ENCODE peak calls at places on chromosomes 12 and 14, in ten cellular contexts. One of them, this sample, is unnamed.

GRCh38 chr14:59358774-59359173 is 106.4 kb downstream of the GPR135 start:
- DNase-seq in naive thymus-derived CD4-positive, alpha-beta T cell: no peak
- DNase-seq in H1: no peak
- DNase-seq in heart right ventricle: no peak
- DNase-seq in Peyer's patch: no peak
- DNase-seq in psoas muscle: no peak
- DNase-seq in body of pancreas: no peak
- DNase-seq in suprapubic skin: no peak
- DNase-seq in mammary epithelial cell: no peak
- DNase-seq in Caco-2: no peak
- DNase-seq in this sample: no peak

GRCh38 chr12:101777978-101778377 is 38.7 kb upstream of the SYCP3 start:
- DNase-seq in suprapubic skin: no peak
- DNase-seq in psoas muscle: no peak
- DNase-seq in body of pancreas: no peak
- DNase-seq in heart right ventricle: peak; percentile 15
- DNase-seq in Peyer's patch: no peak
- DNase-seq in naive thymus-derived CD4-positive, alpha-beta T cell: no peak
- DNase-seq in mammary epithelial cell: no peak
- DNase-seq in H1: no peak
- DNase-seq in Caco-2: no peak
- DNase-seq in this sample: no peak

GRCh38 chr14:64232095-64232830 is 61.9 kb downstream of the ESR2 start:
- DNase-seq in mammary epithelial cell: peak; percentile 52
- DNase-seq in heart right ventricle: no peak
- DNase-seq in naive thymus-derived CD4-positive, alpha-beta T cell: no peak
- DNase-seq in psoas muscle: peak; percentile 55
- DNase-seq in Peyer's patch: no peak
- DNase-seq in Caco-2: no peak
- DNase-seq in body of pancreas: no peak
- DNase-seq in H1: no peak
- DNase-seq in suprapubic skin: no peak
- DNase-seq in this sample: no peak

GRCh38 chr12:52321433-52321832 is 235 bp upstream of the KRT83 start:
- DNase-seq in body of pancreas: no peak
- DNase-seq in H1: no peak
- DNase-seq in mammary epithelial cell: no peak
- DNase-seq in suprapubic skin: peak; percentile 55
- DNase-seq in psoas muscle: no peak
- DNase-seq in Caco-2: no peak
- DNase-seq in naive thymus-derived CD4-positive, alpha-beta T cell: no peak
- DNase-seq in Peyer's patch: peak; percentile 32
- DNase-seq in heart right ventricle: no peak
- DNase-seq in this sample: no peak

GRCh38 chr14:80942158-80942738 is 710 bp upstream of the CEP128 start:
- DNase-seq in Caco-2: no peak
- DNase-seq in H1: no peak
- DNase-seq in psoas muscle: no peak
- DNase-seq in mammary epithelial cell: peak; percentile 44
- DNase-seq in Peyer's patch: no peak
- DNase-seq in heart right ventricle: no peak
- DNase-seq in suprapubic skin: no peak
- DNase-seq in naive thymus-derived CD4-positive, alpha-beta T cell: no peak
- DNase-seq in body of pancreas: no peak
- DNase-seq in this sample: no peak

GRCh38 chr12:6341439-6342139 is at the start of gene TNFRSF1A:
- DNase-seq in body of pancreas: peak; percentile 87
- DNase-seq in Peyer's patch: peak; percentile 85
- DNase-seq in Caco-2: peak; percentile 82
- DNase-seq in naive thymus-derived CD4-positive, alpha-beta T cell: peak; percentile 53
- DNase-seq in psoas muscle: peak; percentile 73
- DNase-seq in mammary epithelial cell: peak; percentile 74
- DNase-seq in heart right ventricle: peak; percentile 86
- DNase-seq in suprapubic skin: no peak
- DNase-seq in H1: no peak
- DNase-seq in this sample: no peak

GRCh38 chr14:85124896-85125295 is 405.0 kb upstream of the FLRT2 start:
- DNase-seq in Peyer's patch: no peak
- DNase-seq in Caco-2: no peak
- DNase-seq in H1: no peak
- DNase-seq in psoas muscle: no peak
- DNase-seq in mammary epithelial cell: no peak
- DNase-seq in suprapubic skin: no peak
- DNase-seq in heart right ventricle: no peak
- DNase-seq in body of pancreas: no peak
- DNase-seq in naive thymus-derived CD4-positive, alpha-beta T cell: no peak
- DNase-seq in this sample: no peak

GRCh38 chr12:18690653-18691052 is 47.2 kb downstream of the PLCZ1 start:
- DNase-seq in psoas muscle: no peak
- DNase-seq in body of pancreas: no peak
- DNase-seq in heart right ventricle: no peak
- DNase-seq in naive thymus-derived CD4-positive, alpha-beta T cell: no peak
- DNase-seq in Caco-2: no peak
- DNase-seq in Peyer's patch: no peak
- DNase-seq in H1: no peak
- DNase-seq in mammary epithelial cell: peak; percentile 99
- DNase-seq in suprapubic skin: no peak
- DNase-seq in this sample: no peak

GRCh38 chr14:93648440-93649168 is 139.7 kb downstream of the PRIMA1 start:
- DNase-seq in H1: no peak
- DNase-seq in Peyer's patch: no peak
- DNase-seq in suprapubic skin: no peak
- DNase-seq in psoas muscle: no peak
- DNase-seq in heart right ventricle: no peak
- DNase-seq in Caco-2: peak; percentile 39
- DNase-seq in naive thymus-derived CD4-positive, alpha-beta T cell: no peak
- DNase-seq in mammary epithelial cell: peak; percentile 23
- DNase-seq in body of pancreas: no peak
- DNase-seq in this sample: no peak

GRCh38 chr14:104247336-104248202 is 109.2 kb downstream of the KIF26A start:
- DNase-seq in body of pancreas: no peak
- DNase-seq in naive thymus-derived CD4-positive, alpha-beta T cell: no peak
- DNase-seq in suprapubic skin: peak; percentile 50
- DNase-seq in Caco-2: no peak
- DNase-seq in Peyer's patch: peak; percentile 18
- DNase-seq in mammary epithelial cell: no peak
- DNase-seq in psoas muscle: no peak
- DNase-seq in heart right ventricle: no peak
- DNase-seq in H1: no peak
- DNase-seq in this sample: no peak
- H3K4me1 ChIP-seq in body of pancreas: no peaks in the 10 kb centered on the region
- H3K4me1 ChIP-seq in naive thymus-derived CD4-positive, alpha-beta T cell: no peaks in the 10 kb centered on the region
- H3K4me1 ChIP-seq in suprapubic skin: no peaks in the 10 kb centered on the region
- H3K4me1 ChIP-seq in Caco-2: no peaks in the 10 kb centered on the region
- H3K4me1 ChIP-seq in Peyer's patch: no peaks in the 10 kb centered on the region
- H3K4me1 ChIP-seq in mammary epithelial cell: no peaks in the 10 kb centered on the region
- H3K4me1 ChIP-seq in psoas muscle: no peaks in the 10 kb centered on the region
- H3K4me1 ChIP-seq in heart right ventricle: no peaks in the 10 kb centered on the region
- H3K4me1 ChIP-seq in H1: no peaks in the 10 kb centered on the region
- H3K4me1 ChIP-seq in this sample: no peaks in the 10 kb centered on the region

GRCh38 chr14:103155013-103155412 is 31.8 kb downstream of the TNFAIP2 start:
- DNase-seq in Caco-2: peak; percentile 53
- DNase-seq in naive thymus-derived CD4-positive, alpha-beta T cell: no peak
- DNase-seq in H1: no peak
- DNase-seq in heart right ventricle: peak; percentile 80
- DNase-seq in mammary epithelial cell: peak; percentile 58
- DNase-seq in psoas muscle: peak; percentile 86
- DNase-seq in body of pancreas: peak; percentile 45
- DNase-seq in Peyer's patch: peak; percentile 79
- DNase-seq in suprapubic skin: peak; percentile 87
- DNase-seq in this sample: no peak

GRCh38 chr14:103156733-103157411 is 33.6 kb downstream of the TNFAIP2 start:
- DNase-seq in suprapubic skin: no peak
- DNase-seq in heart right ventricle: no peak
- DNase-seq in body of pancreas: no peak
- DNase-seq in psoas muscle: no peak
- DNase-seq in naive thymus-derived CD4-positive, alpha-beta T cell: no peak
- DNase-seq in Caco-2: no peak
- DNase-seq in H1: no peak
- DNase-seq in Peyer's patch: peak; percentile 39
- DNase-seq in mammary epithelial cell: no peak
- DNase-seq in this sample: no peak

GRCh38 chr14:103157969-103158368 is 34.7 kb downstream of the TNFAIP2 start:
- DNase-seq in naive thymus-derived CD4-positive, alpha-beta T cell: no peak
- DNase-seq in H1: no peak
- DNase-seq in psoas muscle: no peak
- DNase-seq in mammary epithelial cell: no peak
- DNase-seq in heart right ventricle: no peak
- DNase-seq in Caco-2: no peak
- DNase-seq in body of pancreas: no peak
- DNase-seq in Peyer's patch: peak; percentile 30
- DNase-seq in suprapubic skin: no peak
- DNase-seq in this sample: no peak

GRCh38 chr14:103158688-103159087 is 35.4 kb downstream of the TNFAIP2 start:
- DNase-seq in naive thymus-derived CD4-positive, alpha-beta T cell: no peak
- DNase-seq in body of pancreas: no peak
- DNase-seq in suprapubic skin: no peak
- DNase-seq in Caco-2: peak; percentile 87
- DNase-seq in Peyer's patch: no peak
- DNase-seq in heart right ventricle: no peak
- DNase-seq in H1: no peak
- DNase-seq in mammary epithelial cell: no peak
- DNase-seq in psoas muscle: no peak
- DNase-seq in this sample: no peak

GRCh38 chr14:103155826-103156394 is 32.6 kb downstream of the TNFAIP2 start:
- DNase-seq in Caco-2: no peak
- DNase-seq in suprapubic skin: no peak
- DNase-seq in Peyer's patch: no peak
- DNase-seq in H1: no peak
- DNase-seq in body of pancreas: no peak
- DNase-seq in naive thymus-derived CD4-positive, alpha-beta T cell: no peak
- DNase-seq in psoas muscle: no peak
- DNase-seq in mammary epithelial cell: no peak
- DNase-seq in heart right ventricle: no peak
- DNase-seq in this sample: no peak
- H3K4me1 ChIP-seq in Caco-2: peaks cover 24% of the 10 kb centered on the region
- H3K4me1 ChIP-seq in suprapubic skin: peaks cover 33% of the 10 kb centered on the region
- H3K4me1 ChIP-seq in Peyer's patch: no peaks in the 10 kb centered on the region
- H3K4me1 ChIP-seq in H1: peaks cover 4% of the 10 kb centered on the region
- H3K4me1 ChIP-seq in body of pancreas: peaks cover 3% of the 10 kb centered on the region
- H3K4me1 ChIP-seq in naive thymus-derived CD4-positive, alpha-beta T cell: no peaks in the 10 kb centered on the region
- H3K4me1 ChIP-seq in psoas muscle: no peaks in the 10 kb centered on the region
- H3K4me1 ChIP-seq in mammary epithelial cell: peaks cover 13% of the 10 kb centered on the region
- H3K4me1 ChIP-seq in heart right ventricle: peaks cover 3% of the 10 kb centered on the region
- H3K4me1 ChIP-seq in this sample: no peaks in the 10 kb centered on the region

GRCh38 chr14:68253878-68254528 is 434.4 kb downstream of the RAD51B start:
- DNase-seq in body of pancreas: no peak
- DNase-seq in naive thymus-derived CD4-positive, alpha-beta T cell: no peak
- DNase-seq in H1: no peak
- DNase-seq in heart right ventricle: no peak
- DNase-seq in Peyer's patch: no peak
- DNase-seq in Caco-2: no peak
- DNase-seq in mammary epithelial cell: no peak
- DNase-seq in suprapubic skin: no peak
- DNase-seq in psoas muscle: no peak
- DNase-seq in this sample: no peak

GRCh38 chr14:68254669-68255527 is 435.3 kb downstream of the RAD51B start:
- DNase-seq in Caco-2: no peak
- DNase-seq in suprapubic skin: no peak
- DNase-seq in Peyer's patch: no peak
- DNase-seq in heart right ventricle: no peak
- DNase-seq in body of pancreas: no peak
- DNase-seq in naive thymus-derived CD4-positive, alpha-beta T cell: no peak
- DNase-seq in H1: no peak
- DNase-seq in psoas muscle: no peak
- DNase-seq in mammary epithelial cell: no peak
- DNase-seq in this sample: no peak

GRCh38 chr14:68250950-68251765 is 431.6 kb downstream of the RAD51B start:
- DNase-seq in heart right ventricle: no peak
- DNase-seq in H1: no peak
- DNase-seq in naive thymus-derived CD4-positive, alpha-beta T cell: no peak
- DNase-seq in Caco-2: no peak
- DNase-seq in suprapubic skin: no peak
- DNase-seq in Peyer's patch: no peak
- DNase-seq in body of pancreas: no peak
- DNase-seq in mammary epithelial cell: peak; percentile 23
- DNase-seq in psoas muscle: no peak
- DNase-seq in this sample: no peak

GRCh38 chr14:68251766-68252100 is 432.2 kb downstream of the RAD51B start:
- DNase-seq in naive thymus-derived CD4-positive, alpha-beta T cell: no peak
- DNase-seq in mammary epithelial cell: no peak
- DNase-seq in Caco-2: no peak
- DNase-seq in suprapubic skin: no peak
- DNase-seq in psoas muscle: no peak
- DNase-seq in body of pancreas: no peak
- DNase-seq in heart right ventricle: no peak
- DNase-seq in Peyer's patch: no peak
- DNase-seq in H1: no peak
- DNase-seq in this sample: no peak

GRCh38 chr14:68253381-68253780 is 433.8 kb downstream of the RAD51B start:
- DNase-seq in heart right ventricle: no peak
- DNase-seq in body of pancreas: no peak
- DNase-seq in naive thymus-derived CD4-positive, alpha-beta T cell: no peak
- DNase-seq in H1: no peak
- DNase-seq in mammary epithelial cell: no peak
- DNase-seq in Caco-2: no peak
- DNase-seq in psoas muscle: no peak
- DNase-seq in suprapubic skin: no peak
- DNase-seq in Peyer's patch: no peak
- DNase-seq in this sample: no peak
- H3K4me1 ChIP-seq in heart right ventricle: peaks cover 4% of the 10 kb centered on the region
- H3K4me1 ChIP-seq in body of pancreas: peaks cover 32% of the 10 kb centered on the region
- H3K4me1 ChIP-seq in naive thymus-derived CD4-positive, alpha-beta T cell: no peaks in the 10 kb centered on the region
- H3K4me1 ChIP-seq in H1: peaks cover 11% of the 10 kb centered on the region
- H3K4me1 ChIP-seq in mammary epithelial cell: peaks cover 48% of the 10 kb centered on the region
- H3K4me1 ChIP-seq in Caco-2: peaks cover 42% of the 10 kb centered on the region
- H3K4me1 ChIP-seq in psoas muscle: peaks cover 28% of the 10 kb centered on the region
- H3K4me1 ChIP-seq in suprapubic skin: peaks cover 54% of the 10 kb centered on the region
- H3K4me1 ChIP-seq in Peyer's patch: no peaks in the 10 kb centered on the region
- H3K4me1 ChIP-seq in this sample: peaks cover 10% of the 10 kb centered on the region

GRCh38 chr14:73726025-73726961 is 12.1 kb upstream of the PNMA1 start:
- DNase-seq in naive thymus-derived CD4-positive, alpha-beta T cell: no peak
- DNase-seq in suprapubic skin: no peak
- DNase-seq in mammary epithelial cell: no peak
- DNase-seq in body of pancreas: no peak
- DNase-seq in psoas muscle: no peak
- DNase-seq in heart right ventricle: no peak
- DNase-seq in Caco-2: no peak
- DNase-seq in H1: no peak
- DNase-seq in Peyer's patch: no peak
- DNase-seq in this sample: no peak

GRCh38 chr14:73724696-73725095 is 10.5 kb upstream of the PNMA1 start:
- DNase-seq in naive thymus-derived CD4-positive, alpha-beta T cell: no peak
- DNase-seq in mammary epithelial cell: no peak
- DNase-seq in suprapubic skin: no peak
- DNase-seq in H1: no peak
- DNase-seq in Caco-2: no peak
- DNase-seq in body of pancreas: no peak
- DNase-seq in psoas muscle: no peak
- DNase-seq in Peyer's patch: no peak
- DNase-seq in heart right ventricle: no peak
- DNase-seq in this sample: no peak

GRCh38 chr14:73723799-73724621 is 9.8 kb upstream of the PNMA1 start:
- DNase-seq in mammary epithelial cell: peak; percentile 82
- DNase-seq in heart right ventricle: peak; percentile 83
- DNase-seq in suprapubic skin: peak; percentile 91
- DNase-seq in Peyer's patch: peak; percentile 74
- DNase-seq in Caco-2: no peak
- DNase-seq in body of pancreas: peak; percentile 69
- DNase-seq in naive thymus-derived CD4-positive, alpha-beta T cell: no peak
- DNase-seq in H1: no peak
- DNase-seq in psoas muscle: peak; percentile 89
- DNase-seq in this sample: no peak

GRCh38 chr14:73727181-73727580 is 13.0 kb upstream of the PNMA1 start:
- DNase-seq in Caco-2: no peak
- DNase-seq in naive thymus-derived CD4-positive, alpha-beta T cell: no peak
- DNase-seq in psoas muscle: no peak
- DNase-seq in H1: no peak
- DNase-seq in mammary epithelial cell: no peak
- DNase-seq in suprapubic skin: no peak
- DNase-seq in body of pancreas: no peak
- DNase-seq in heart right ventricle: no peak
- DNase-seq in Peyer's patch: no peak
- DNase-seq in this sample: no peak

GRCh38 chr14:73725116-73726024 is 11.2 kb upstream of the PNMA1 start:
- DNase-seq in H1: no peak
- DNase-seq in body of pancreas: no peak
- DNase-seq in mammary epithelial cell: no peak
- DNase-seq in naive thymus-derived CD4-positive, alpha-beta T cell: no peak
- DNase-seq in psoas muscle: peak; percentile 57
- DNase-seq in Caco-2: no peak
- DNase-seq in heart right ventricle: no peak
- DNase-seq in suprapubic skin: peak; percentile 65
- DNase-seq in Peyer's patch: no peak
- DNase-seq in this sample: no peak
- H3K4me1 ChIP-seq in H1: peaks cover 14% of the 10 kb centered on the region
- H3K4me1 ChIP-seq in body of pancreas: peaks cover 10% of the 10 kb centered on the region
- H3K4me1 ChIP-seq in mammary epithelial cell: peaks cover 48% of the 10 kb centered on the region
- H3K4me1 ChIP-seq in naive thymus-derived CD4-positive, alpha-beta T cell: peaks cover 5% of the 10 kb centered on the region
- H3K4me1 ChIP-seq in psoas muscle: peaks cover 71% of the 10 kb centered on the region
- H3K4me1 ChIP-seq in Caco-2: peaks cover 19% of the 10 kb centered on the region
- H3K4me1 ChIP-seq in heart right ventricle: peaks cover 27% of the 10 kb centered on the region
- H3K4me1 ChIP-seq in suprapubic skin: peaks cover 71% of the 10 kb centered on the region
- H3K4me1 ChIP-seq in Peyer's patch: no peaks in the 10 kb centered on the region
- H3K4me1 ChIP-seq in this sample: no peaks in the 10 kb centered on the region

This sample was measured in effector memory CD4-positive, alpha-beta T cell.